ENCODE peak calls at places on chromosome 4, in nine cellular contexts. M, R, L, X, D, N, J, Z and S are unnamed samples.

GRCh38 chr4:25861422-25861926 is 1.3 kb downstream of the SEL1L3 start:
- DNase-seq in D (no peak), X (peak), N (no peak), J (peak), M (no peak), Z (no peak), R (no peak), L (no peak), S (no peak)

GRCh38 chr4:41658106-41658505 is 90.4 kb downstream of the PHOX2B start:
- DNase-seq in L (no peak), D (no peak), J (no peak), M (no peak), N (no peak), X (no peak), R (no peak), Z (no peak), S (no peak)

GRCh38 chr4:684611-685010 is 4.3 kb downstream of the SLC49A3 start:
- DNase-seq in N (no peak), X (no peak), Z (no peak), R (no peak), D (no peak), J (no peak), L (no peak), M (no peak), S (no peak)

GRCh38 chr4:74545488-74545887 is 100.6 kb downstream of the AREG start:
- DNase-seq in R (peak), L (peak), M (no peak), D (no peak), Z (no peak), X (peak), J (peak), N (no peak), S (no peak)

GRCh38 chr4:65658117-65658516 is 12.2 kb downstream of the EPHA5 start:
- DNase-seq in X (no peak), N (no peak), L (no peak), M (peak), J (no peak), Z (no peak), R (no peak), D (no peak), S (no peak)

GRCh38 chr4:76192221-76192620 is 21.4 kb downstream of the SCARB2 start:
- DNase-seq in J (no peak), M (no peak), R (no peak), L (no peak), Z (no peak), D (no peak), N (no peak), X (no peak), S (no peak)

GRCh38 chr4:1882850-1883271 is 11.7 kb downstream of the NSD2 start:
- DNase-seq in M (no peak), D (no peak), Z (no peak), N (no peak), L (no peak), X (no peak), R (peak), J (no peak), S (no peak)

GRCh38 chr4:108690738-108691137 is 40.3 kb downstream of the OSTC start:
- DNase-seq in M (no peak), X (no peak), R (no peak), N (no peak), Z (no peak), L (no peak), J (no peak), D (no peak), S (no peak)

GRCh38 chr4:133095591-133095990 is 53.5 kb upstream of the PCDH10 start:
- DNase-seq in Z (no peak), R (no peak), J (no peak), N (no peak), D (no peak), X (no peak), L (no peak), M (no peak), S (no peak)

GRCh38 chr4:150007512-150007911 is 70.7 kb upstream of the DCLK2 start:
- DNase-seq in N (peak), J (no peak), D (no peak), X (peak), L (peak), M (no peak), R (no peak), Z (no peak), S (no peak)

GRCh38 chr4:73189274-73189810 is 69.3 kb downstream of the ANKRD17 start:
- DNase-seq in M (no peak), Z (no peak), X (no peak), L (no peak), N (no peak), D (no peak), J (no peak), R (no peak), S (no peak)

GRCh38 chr4:92305878-92306520 is 2.2 kb downstream of the GRID2 start:
- DNase-seq in Z (no peak), J (no peak), D (no peak), L (no peak), R (no peak), M (peak), X (no peak), N (peak), S (no peak)

GRCh38 chr4:5712517-5712916 is 1.5 kb downstream of the EVC start:
- DNase-seq in M (no peak), X (peak), Z (no peak), R (no peak), L (peak), N (no peak), D (peak), J (no peak), S (no peak)

GRCh38 chr4:154064244-154064643 is 275.4 kb upstream of the SFRP2 start:
- DNase-seq in J (no peak), R (no peak), X (no peak), D (no peak), N (no peak), L (no peak), M (no peak), Z (no peak), S (no peak)

GRCh38 chr4:147052361-147052760 is 106.7 kb upstream of the TTC29 start:
- DNase-seq in R (no peak), J (no peak), D (no peak), L (peak), Z (no peak), M (no peak), X (no peak), N (no peak), S (no peak)